ENCODE peak calls at places on chromosome X, in eight cellular contexts. L is mesenchymal stem cell, R is fibroblast of lung, C is K562, K is endothelial cell of umbilical vein, D is A549, P is trophoblast cell, I is GM23338. W is an unnamed sample.

GRCh38 chrX:77061533-77061932 is 385.7 kb upstream of the FGF16 start:
- DNase-seq in L (no peak), D (no peak), R (no peak), P (no peak), C (no peak), K (no peak), I (no peak), W (no peak)

GRCh38 chrX:85922821-85923220 is 124.5 kb downstream of the CHM start:
- DNase-seq in K (no peak), D (no peak), L (peak), I (no peak), P (no peak), C (no peak), R (peak), W (no peak)

GRCh38 chrX:114127005-114127404 is 456.9 kb upstream of the HTR2C start:
- DNase-seq in C (no peak), I (no peak), K (no peak), L (no peak), P (no peak), R (no peak), D (no peak), W (no peak)

GRCh38 chrX:119468186-119468929 is at the start of gene SLC25A5:
- DNase-seq in L (peak), C (peak), I (peak), R (peak), D (peak), P (peak), K (peak), W (peak)

GRCh38 chrX:95764972-95765451 is 919.6 kb upstream of the DIAPH2 start:
- DNase-seq in P (peak), R (peak), K (peak), C (no peak), I (peak), D (no peak), L (peak), W (peak)

GRCh38 chrX:25206761-25207160 is 191.0 kb upstream of the ARX start:
- DNase-seq in D (no peak), K (no peak), C (no peak), L (no peak), R (peak), I (no peak), P (peak), W (no peak)

GRCh38 chrX:50770702-50771101 is 43.3 kb downstream of the SHROOM4 start:
- DNase-seq in P (no peak), C (no peak), K (peak), D (no peak), I (peak), L (no peak), R (peak), W (no peak)

GRCh38 chrX:4588893-4589292 is 875.4 kb upstream of the PRKX start:
- DNase-seq in L (no peak), C (no peak), R (no peak), I (no peak), K (no peak), P (no peak), D (no peak), W (no peak)

GRCh38 chrX:135489542-135489941 is 30.9 kb upstream of the INTS6L start:
- DNase-seq in P (no peak), C (no peak), K (no peak), R (no peak), I (no peak), L (no peak), D (no peak), W (no peak)

GRCh38 chrX:130280901-130281300 is 12.2 kb upstream of the ZNF280C start:
- DNase-seq in K (no peak), L (no peak), I (peak), R (no peak), C (no peak), P (no peak), D (no peak), W (no peak)
- H3K4me2 ChIP-seq in K (no peak), L (no peak), I (peak), R (no peak), C (no peak), P (no peak), D (no peak), W (no peak)

GRCh38 chrX:57607295-57608187 is 15.7 kb downstream of the ZXDB start:
- DNase-seq in D (no peak), P (no peak), I (peak), C (no peak), R (no peak), K (no peak), L (no peak), W (no peak)
- H3K4me3 ChIP-seq in D (no peak), P (no peak), I (no peak), C (peak), R (no peak), K (no peak), L (no peak), W (no peak)

GRCh38 chrX:39115166-39115565 is 313.9 kb downstream of the MID1IP1 start:
- DNase-seq in C (no peak), L (no peak), K (no peak), D (no peak), R (no peak), P (no peak), I (no peak), W (no peak)
- H3K27ac ChIP-seq in C (no peak), L (no peak), K (no peak), D (no peak), R (no peak), P (no peak), I (no peak), W (no peak)

DNA sequence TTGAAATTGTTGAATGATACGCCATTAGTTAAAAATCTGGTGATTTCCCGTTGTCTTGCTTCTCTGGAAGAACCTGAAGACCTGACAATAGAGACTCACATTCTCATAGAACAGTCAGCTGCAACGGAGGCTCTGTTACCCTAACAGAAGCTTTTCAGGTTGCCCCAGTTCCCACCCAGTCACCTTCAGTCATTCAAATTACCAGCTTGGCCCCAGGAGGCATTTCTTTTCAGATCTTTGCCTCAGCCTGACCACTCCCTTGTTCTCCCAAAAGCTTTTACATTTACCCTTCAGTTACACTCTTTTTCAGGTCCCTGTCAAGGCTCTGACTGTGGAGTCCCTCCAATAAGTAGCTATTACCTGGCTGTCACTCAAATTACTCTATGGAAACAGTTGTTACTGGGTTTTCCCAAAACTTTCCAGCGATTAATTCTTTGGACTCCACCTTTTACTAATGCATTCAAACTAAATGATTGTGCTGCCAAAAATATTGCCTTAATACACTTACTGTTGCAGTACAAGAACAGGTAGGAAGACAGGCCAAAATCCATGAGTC is 162.2 kb upstream of the FTHL17 start:
- DNase-seq in L (no peak), P (no peak), D (no peak), I (peak), K (no peak), R (no peak), C (no peak), W (no peak)
- H3K4me2 ChIP-seq in L (no peak), P (no peak), D (no peak), I (peak), K (no peak), R (no peak), C (no peak), W (no peak)

GRCh38 chrX:1537031-1537715 is at the start of gene P2RY8:
- DNase-seq in R (no peak), I (no peak), C (no peak), K (no peak), L (no peak), D (peak), P (no peak), W (no peak)

GRCh38 chrX:1534321-1535168 is 2.4 kb downstream of the P2RY8 start:
- DNase-seq in L (no peak), I (peak), D (no peak), P (no peak), R (no peak), K (no peak), C (peak), W (no peak)

GRCh38 chrX:1533083-1533482 is 3.9 kb downstream of the P2RY8 start:
- DNase-seq in D (no peak), P (no peak), L (no peak), C (no peak), K (no peak), R (no peak), I (no peak), W (no peak)

GRCh38 chrX:1536712-1537030 is 314 bp downstream of the P2RY8 start:
- DNase-seq in D (no peak), L (no peak), P (no peak), K (no peak), I (no peak), C (no peak), R (no peak), W (no peak)

GRCh38 chrX:1535241-1536041 is 1.5 kb downstream of the P2RY8 start:
- DNase-seq in L (no peak), D (no peak), I (no peak), C (no peak), R (no peak), K (no peak), P (no peak), W (no peak)
- H3K4me3 ChIP-seq in L (no peak), D (no peak), I (no peak), C (no peak), R (no peak), K (no peak), P (no peak), W (no peak)

GRCh38 chrX:153513265-153513664 is 4.2 kb upstream of the ATP2B3 start:
- DNase-seq in P (no peak), L (no peak), C (no peak), R (peak), D (no peak), K (no peak), I (no peak), W (no peak)

GRCh38 chrX:153515435-153515834 is 2.0 kb upstream of the ATP2B3 start:
- DNase-seq in D (no peak), R (no peak), K (no peak), P (no peak), I (no peak), C (no peak), L (no peak), W (no peak)

GRCh38 chrX:153512501-153512893 is 4.9 kb upstream of the ATP2B3 start:
- DNase-seq in I (no peak), C (no peak), R (no peak), K (no peak), L (no peak), P (no peak), D (no peak), W (no peak)

GRCh38 chrX:153516055-153516454 is 1.4 kb upstream of the ATP2B3 start:
- DNase-seq in R (peak), I (no peak), K (no peak), P (no peak), C (no peak), L (no peak), D (no peak), W (no peak)

DNA sequence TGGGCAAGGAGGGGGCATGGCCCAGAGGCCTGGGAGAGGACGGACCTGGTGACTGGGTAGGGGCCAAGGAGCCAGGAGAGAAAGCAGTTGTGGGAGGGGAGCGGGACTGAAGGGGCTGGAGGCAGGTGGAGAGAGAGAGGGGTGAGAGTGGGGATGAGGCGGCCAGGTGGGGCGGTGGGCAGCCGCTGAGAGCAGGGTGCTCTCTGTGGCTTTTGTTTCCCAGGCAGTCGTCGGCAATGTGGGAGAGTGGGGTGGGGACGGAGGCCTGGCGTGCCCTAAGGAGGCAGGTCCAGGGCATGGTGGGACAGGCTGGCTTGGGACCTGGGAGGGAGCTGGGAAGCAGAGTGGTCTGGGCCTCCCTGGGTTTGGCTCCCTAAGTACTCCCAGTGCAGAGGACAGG is 3.2 kb upstream of the ATP2B3 start:
- DNase-seq in K (no peak), R (no peak), L (no peak), D (no peak), I (no peak), P (no peak), C (no peak), W (no peak)
- H3K27ac ChIP-seq in K (no peak), R (no peak), L (no peak), D (no peak), I (no peak), P (no peak), C (no peak), W (no peak)

DNA sequence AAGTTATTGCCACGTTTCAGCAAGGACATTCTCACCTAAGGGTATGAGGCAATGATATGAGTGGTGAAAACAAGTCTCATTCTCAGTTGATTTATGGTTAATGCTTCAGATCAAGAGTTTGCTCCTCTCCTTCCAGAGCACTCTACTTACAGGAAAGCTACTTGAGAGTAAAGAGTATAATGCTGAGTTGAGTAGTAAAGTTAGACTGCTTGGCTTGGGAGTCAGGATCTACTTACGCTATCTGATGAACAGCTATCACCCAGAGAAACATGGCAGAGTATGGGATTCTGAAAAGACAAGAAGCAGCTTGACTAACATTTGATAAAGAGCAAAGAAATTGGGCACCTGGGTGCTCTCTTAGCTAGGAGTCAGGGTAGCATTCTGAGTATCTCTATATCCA is 211.8 kb downstream of the GLUD2 start:
- DNase-seq in D (no peak), P (no peak), K (no peak), C (no peak), R (no peak), I (no peak), L (no peak), W (no peak)
- H3K4me2 ChIP-seq in D (no peak), P (no peak), K (no peak), C (no peak), R (no peak), I (no peak), L (no peak), W (no peak)

GRCh38 chrX:9785944-9786741 is at the start of gene SHROOM2:
- DNase-seq in L (peak), K (no peak), C (peak), I (peak), P (no peak), R (no peak), D (no peak), W (no peak)
- H3K4me3 ChIP-seq in L (no peak), K (peak), C (no peak), I (peak), P (peak), R (no peak), D (peak), W (peak)

GRCh38 chrX:154412468-154412867 is 1.1 kb downstream of the TAFAZZIN start:
- DNase-seq in K (no peak), R (no peak), L (no peak), C (no peak), D (no peak), P (no peak), I (no peak), W (no peak)
- H3K27ac ChIP-seq in K (peak), R (peak), L (no peak), C (peak), D (peak), P (no peak), I (no peak), W (peak)

GRCh38 chrX:153597351-153597750 is 1.6 kb downstream of the CCNQ start:
- DNase-seq in L (no peak), D (no peak), K (no peak), I (no peak), P (no peak), R (no peak), C (no peak), W (no peak)

GRCh38 chrX:153595387-153595786 is 3.6 kb downstream of the CCNQ start:
- DNase-seq in P (no peak), C (no peak), I (no peak), R (no peak), L (no peak), K (no peak), D (no peak), W (no peak)

GRCh38 chrX:153593811-153594500 is 5.0 kb downstream of the CCNQ start:
- DNase-seq in P (no peak), L (no peak), D (no peak), I (no peak), R (no peak), C (no peak), K (no peak), W (no peak)

GRCh38 chrX:153598541-153599191 is at the start of gene CCNQ:
- DNase-seq in C (peak), R (peak), I (peak), D (no peak), K (peak), L (peak), P (peak), W (no peak)

DNA sequence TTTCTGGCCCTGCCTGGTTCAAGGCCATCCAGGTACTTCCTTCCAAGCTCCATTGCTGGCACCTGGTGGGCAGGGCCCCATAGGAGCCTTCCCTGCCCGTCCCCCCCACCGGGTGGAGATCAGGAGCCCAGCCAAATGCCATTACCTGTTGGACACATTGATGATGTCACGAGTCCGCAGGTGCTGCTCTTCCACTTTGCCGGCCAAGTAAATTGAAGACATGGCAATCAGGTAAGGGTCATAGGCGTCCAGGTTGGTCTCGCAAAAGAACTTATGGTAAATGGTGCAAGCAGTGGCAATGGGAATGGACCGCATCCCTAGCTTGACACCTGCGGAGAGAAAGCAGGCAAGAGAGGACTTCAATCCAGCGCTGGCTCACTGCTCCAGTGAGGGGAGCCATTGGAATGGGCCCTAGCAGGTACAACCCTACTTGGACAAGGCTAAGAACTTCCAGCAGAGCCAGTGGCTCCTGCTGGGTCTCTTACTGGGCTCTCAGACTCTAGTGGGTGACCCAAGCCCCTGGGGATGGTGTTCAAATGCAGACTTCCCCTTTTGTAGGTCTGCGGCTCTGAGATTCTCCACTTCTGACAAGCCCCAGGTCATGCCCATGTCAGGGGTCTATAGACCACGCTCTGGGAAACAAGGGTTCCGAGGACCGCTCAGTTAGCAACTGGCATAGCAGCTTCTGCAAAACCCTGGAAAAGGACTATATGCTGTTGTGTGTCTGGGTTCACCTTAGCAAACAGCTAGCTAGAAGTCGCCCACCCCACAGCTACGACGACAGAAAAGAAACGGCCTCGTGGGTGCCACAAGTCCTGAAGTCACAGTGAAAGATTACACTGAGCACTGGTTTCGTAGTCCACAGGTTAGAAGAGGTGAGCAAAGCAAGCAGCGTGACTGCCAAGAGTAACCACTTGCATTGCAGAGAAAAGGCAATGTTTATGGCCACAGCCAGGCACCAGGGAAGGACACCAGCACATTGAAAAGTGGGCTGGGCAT is 2.8 kb downstream of the CCNQ start:
- DNase-seq in P (no peak), C (no peak), I (no peak), K (no peak), D (no peak), R (no peak), L (no peak), W (no peak)
- H3K4me2 ChIP-seq in P (no peak), C (no peak), I (no peak), K (no peak), D (no peak), R (no peak), L (no peak), W (no peak)

W was measured in neuronal stem cell.